ENCODE peak calls at places on chromosomes 1 and 21, in four cellular contexts. I, U, O and Z are unnamed samples.
A peak's percentile ranks its signal among the peaks of the same experiment; 100 is the strongest.

GRCh38 chr1:57079454-57080157 is 113.8 kb upstream of the C8B start:
- DNase-seq in I (no peak), U (peak; percentile 20), O (no peak), Z (no peak)

GRCh38 chr21:43734131-43734634 is 15.3 kb downstream of the PDXK start:
- DNase-seq in I (no peak), U (no peak), O (no peak), Z (no peak)

GRCh38 chr21:18369115-18369514 is 34.5 kb downstream of the TMPRSS15 start:
- DNase-seq in I (peak; percentile 2), U (no peak), O (no peak), Z (no peak)

GRCh38 chr1:59064592-59064991 is 232.3 kb upstream of the FGGY start:
- DNase-seq in I (no peak), U (no peak), O (no peak), Z (no peak)

GRCh38 chr1:245212221-245212710 is 57.5 kb downstream of the KIF26B start:
- DNase-seq in I (no peak), U (no peak), O (no peak), Z (no peak)

GRCh38 chr1:180945551-180945950 is 32.9 kb downstream of the KIAA1614 start:
- DNase-seq in I (no peak), U (no peak), O (no peak), Z (no peak)

GRCh38 chr1:154730251-154730650 is 122.3 kb upstream of the ADAR start:
- DNase-seq in I (no peak), U (no peak), O (no peak), Z (no peak)

GRCh38 chr1:6048179-6048867 is 2.6 kb downstream of the KCNAB2 start:
- DNase-seq in I (no peak), U (no peak), O (no peak), Z (no peak)

GRCh38 chr1:228161381-228161780 is 4.2 kb upstream of the IBA57 start:
- DNase-seq in I (no peak), U (no peak), O (no peak), Z (no peak)

GRCh38 chr1:39105841-39106765 is 80.0 kb downstream of the NDUFS5 start:
- DNase-seq in I (peak; percentile 69), U (peak; percentile 73), O (no peak), Z (no peak)
- TF ChIP-seq POLR2AphosphoS5 in I (no peak), U (no peak), O (peak; percentile 44), Z (no peak)

GRCh38 chr21:24509131-24509530 is 1098.2 kb downstream of the MRPL39 start:
- DNase-seq in I (no peak), U (no peak), O (no peak), Z (no peak)

DNA sequence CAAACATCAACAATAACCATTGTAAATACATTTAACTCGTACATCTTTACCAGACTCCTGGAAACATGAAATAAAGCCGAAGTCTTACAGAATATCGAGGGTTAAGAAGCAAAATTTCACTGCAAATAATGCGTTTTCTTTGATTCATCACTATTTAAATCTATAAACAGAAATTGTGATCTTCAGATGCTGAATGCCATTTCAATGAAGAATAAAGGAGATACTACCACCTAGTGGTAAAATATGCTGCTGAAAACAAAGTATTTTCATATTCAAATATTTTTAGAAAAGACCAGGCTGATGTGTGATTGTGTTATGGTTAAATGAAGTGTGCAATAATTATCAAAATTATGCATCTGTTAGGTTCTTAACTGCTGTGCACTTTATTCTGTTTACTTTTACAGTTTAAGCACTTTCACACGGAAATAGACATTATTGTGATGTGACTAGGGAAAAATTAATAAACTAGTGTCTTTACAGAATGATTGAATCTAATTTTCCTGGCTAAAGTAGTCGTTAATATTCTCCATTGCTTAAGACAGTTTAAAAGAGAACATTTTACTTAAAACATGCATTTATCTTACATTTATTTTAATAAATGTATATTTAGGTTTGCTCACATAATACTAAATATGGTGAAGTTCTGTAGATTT is 1093.1 kb downstream of the MRPL39 start:
- DNase-seq in I (no peak), U (no peak), O (no peak), Z (no peak)
- TF ChIP-seq TAF1 in I (no peak), U (no peak), O (no peak), Z (no peak)

GRCh38 chr1:203794764-203795381 is 550 bp upstream of the ZBED6 start:
- DNase-seq in I (no peak), U (no peak), O (no peak), Z (no peak)

GRCh38 chr1:203797216-203797615 is 1.8 kb downstream of the ZBED6 start:
- DNase-seq in I (no peak), U (no peak), O (no peak), Z (no peak)

GRCh38 chr1:203795382-203796222 is at the start of the genes ZBED6 and ZC3H11A:
- DNase-seq in I (peak; percentile 96), U (peak; percentile 95), O (peak; percentile 94), Z (peak; percentile 85)

GRCh38 chr1:203797948-203798347 is 2.5 kb downstream of the ZBED6 start:
- DNase-seq in I (peak; percentile 9), U (peak; percentile 27), O (no peak), Z (no peak)

DNA sequence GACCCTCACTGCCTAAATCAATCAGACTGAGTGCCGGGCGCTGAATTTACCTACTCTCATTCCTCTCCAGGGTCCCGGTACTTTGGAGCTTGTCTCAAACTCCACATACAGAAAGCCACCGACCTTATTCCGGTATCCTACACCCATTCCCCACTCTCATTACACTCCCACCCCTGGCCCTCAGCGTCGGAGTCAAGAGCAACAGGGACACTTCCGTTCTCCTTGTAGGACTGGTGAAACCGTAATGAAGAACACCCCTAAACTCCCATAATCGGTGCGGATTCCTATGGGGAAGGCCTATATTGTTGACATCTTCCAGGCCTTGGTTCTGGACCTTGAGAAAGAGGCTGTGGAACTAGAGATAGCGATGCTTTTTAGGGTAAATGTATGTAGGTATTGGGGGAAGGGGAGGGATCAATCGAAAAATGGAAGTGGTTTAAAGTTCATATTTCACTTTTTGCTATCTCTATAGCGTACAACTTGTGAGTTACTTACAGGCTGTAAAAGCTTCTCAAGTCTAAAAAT is 862 bp downstream of the ZBED6 start:
- DNase-seq in I (peak; percentile 20), U (no peak), O (no peak), Z (no peak)
- TF ChIP-seq POLR2AphosphoS5 in I (no peak), U (no peak), O (peak; percentile 48), Z (no peak)

GRCh38 chr1:48048980-48049379 is 51.8 kb upstream of the TRABD2B start:
- DNase-seq in I (no peak), U (no peak), O (no peak), Z (no peak)

GRCh38 chr1:48047116-48047515 is 49.9 kb upstream of the TRABD2B start:
- DNase-seq in I (no peak), U (no peak), O (no peak), Z (no peak)

GRCh38 chr1:48049823-48050539 is 52.8 kb upstream of the TRABD2B start:
- DNase-seq in I (no peak), U (no peak), O (no peak), Z (no peak)

GRCh38 chr1:48051466-48052126 is 54.4 kb upstream of the TRABD2B start:
- DNase-seq in I (no peak), U (no peak), O (no peak), Z (no peak)

DNA sequence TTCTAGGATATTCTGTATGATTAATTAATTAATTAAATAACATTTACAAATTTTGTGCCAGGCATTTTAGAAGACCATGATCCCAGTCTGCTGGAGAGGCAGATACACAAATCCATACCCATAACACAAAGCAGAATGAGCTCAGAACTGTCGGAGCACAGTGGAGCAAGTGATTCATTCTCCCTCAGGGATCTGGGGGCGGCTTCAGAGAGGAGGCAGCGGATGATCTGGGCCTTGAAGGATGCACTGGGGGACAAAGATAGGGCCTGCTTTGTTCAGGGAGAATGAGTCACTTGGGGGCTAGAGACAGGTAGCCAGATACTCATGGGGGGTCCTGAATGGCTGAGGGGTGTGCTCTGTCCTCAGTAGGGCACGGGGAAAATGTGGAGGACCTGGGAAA is 50.9 kb upstream of the TRABD2B start:
- DNase-seq in I (no peak), U (no peak), O (no peak), Z (no peak)
- TF ChIP-seq TAF1 in I (no peak), U (no peak), O (no peak), Z (no peak)

GRCh38 chr1:239731079-239731744 is 344.8 kb downstream of the CHRM3 start:
- DNase-seq in I (no peak), U (no peak), O (no peak), Z (no peak)

GRCh38 chr1:239733995-239734394 is 347.6 kb downstream of the CHRM3 start:
- DNase-seq in I (no peak), U (no peak), O (no peak), Z (no peak)

GRCh38 chr1:239732770-239733169 is 346.4 kb downstream of the CHRM3 start:
- DNase-seq in I (no peak), U (no peak), O (no peak), Z (no peak)

GRCh38 chr1:239725933-239726332 is 339.6 kb downstream of the CHRM3 start:
- DNase-seq in I (no peak), U (no peak), O (no peak), Z (no peak)

DNA sequence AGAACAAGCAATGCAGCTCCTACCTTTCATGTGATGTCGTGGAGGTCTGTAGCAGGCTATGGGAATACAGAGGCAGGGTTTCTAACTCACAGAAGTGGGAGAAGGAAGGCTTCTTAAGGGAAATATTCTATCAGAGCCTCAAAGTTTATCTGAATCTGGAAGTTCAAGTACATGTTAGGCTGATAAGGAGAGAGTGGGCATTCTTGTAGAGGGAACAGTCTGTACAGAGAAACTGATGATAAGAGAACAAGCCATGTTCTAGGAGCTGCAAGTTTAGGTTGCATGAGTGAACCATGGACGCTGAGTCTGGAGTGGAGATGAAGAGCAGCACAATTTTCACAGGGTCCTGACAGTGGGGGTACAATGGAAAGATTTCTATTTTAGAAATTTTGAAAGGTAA is 344.0 kb downstream of the CHRM3 start:
- DNase-seq in I (no peak), U (no peak), O (no peak), Z (no peak)
- TF ChIP-seq POLR2AphosphoS5 in I (no peak), U (no peak), O (no peak), Z (no peak)

GRCh38 chr1:205670611-205671430 is 9.5 kb downstream of the SLC45A3 start:
- DNase-seq in I (no peak), U (no peak), O (no peak), Z (no peak)
- TF ChIP-seq TAF1 in I (no peak), U (no peak), O (no peak), Z (no peak)

GRCh38 chr1:38859561-38860463 is at the start of gene RRAGC:
- DNase-seq in I (peak; percentile 95), U (peak; percentile 100), O (peak; percentile 90), Z (peak; percentile 100)

GRCh38 chr1:38860464-38860816 is 868 bp upstream of the RRAGC start:
- DNase-seq in I (peak; percentile 26), U (peak; percentile 35), O (no peak), Z (no peak)

GRCh38 chr1:38858833-38859560 is 575 bp downstream of the RRAGC start:
- DNase-seq in I (peak; percentile 39), U (peak; percentile 58), O (no peak), Z (peak; percentile 38)
- TF ChIP-seq POLR2AphosphoS5 in I (no peak), U (no peak), O (no peak), Z (no peak)

GRCh38 chr1:92538048-92538412 is 51.3 kb upstream of the GFI1 start:
- DNase-seq in I (no peak), U (no peak), O (no peak), Z (no peak)

GRCh38 chr1:92537333-92537884 is 50.7 kb upstream of the GFI1 start:
- DNase-seq in I (no peak), U (no peak), O (no peak), Z (no peak)

GRCh38 chr1:92538413-92539061 is 51.8 kb upstream of the GFI1 start:
- DNase-seq in I (no peak), U (no peak), O (no peak), Z (peak; percentile 18)

GRCh38 chr1:92536593-92537332 is 50.0 kb upstream of the GFI1 start:
- DNase-seq in I (peak; percentile 94), U (no peak), O (no peak), Z (no peak)
- TF ChIP-seq TAF1 in I (no peak), U (no peak), O (no peak), Z (no peak)